ENCODE peak calls at places on chromosomes 16 and 17, in six cellular contexts. H is LoVo, R is MG63, S is left ventricle myocardium inferior, Q is T-cell, A is fibroblast of the conjunctiva. G is an unnamed sample.

GRCh38 chr16:29943846-29944669 is 17.8 kb upstream of the TMEM219 start:
- DNase-seq in S (no peak), A (peak; percentile 91), Q (no peak), R (peak; percentile 95), H (peak; percentile 95), G (peak; percentile 98)

GRCh38 chr16:27723711-27724490 is 174.0 kb downstream of the KATNIP start:
- DNase-seq in S (no peak), A (no peak), R (no peak), H (peak; percentile 8), Q (no peak), G (no peak)

GRCh38 chr16:10200823-10201571 is 18.8 kb upstream of the GRIN2A start:
- DNase-seq in Q (no peak), A (no peak), S (no peak), R (no peak), H (no peak), G (no peak)

GRCh38 chr16:4383591-4384495 is 12.2 kb downstream of the VASN start:
- DNase-seq in H (no peak), R (no peak), A (no peak), Q (no peak), S (no peak), G (no peak)

GRCh38 chr16:58198022-58198683 is at the start of gene CSNK2A2:
- DNase-seq in A (peak; percentile 13), R (peak; percentile 89), S (peak; percentile 73), Q (peak; percentile 62), H (peak; percentile 82), G (peak; percentile 73)

GRCh38 chr16:68733570-68733969 is 3.5 kb upstream of the CDH1 start:
- DNase-seq in R (no peak), A (no peak), Q (no peak), H (no peak), S (no peak), G (no peak)

GRCh38 chr16:19396555-19397011 is 21.1 kb upstream of the TMC5 start:
- DNase-seq in H (peak; percentile 87), A (no peak), S (no peak), Q (no peak), R (no peak), G (no peak)

GRCh38 chr17:78130080-78130438 is 512 bp upstream of the TMC8 start:
- DNase-seq in S (no peak), A (no peak), Q (no peak), R (no peak), H (no peak), G (no peak)

GRCh38 chr16:81797443-81797842 is 18.4 kb downstream of the PLCG2 start:
- DNase-seq in A (no peak), S (no peak), Q (no peak), H (no peak), R (no peak), G (no peak)

GRCh38 chr17:64707077-64707591 is 45.0 kb upstream of the SMURF2 start:
- DNase-seq in R (peak; percentile 100), S (peak; percentile 88), A (peak; percentile 89), Q (no peak), H (peak; percentile 93), G (peak; percentile 69)

GRCh38 chr16:84854759-84855158 is 35.0 kb downstream of the CRISPLD2 start:
- DNase-seq in R (no peak), Q (no peak), H (no peak), A (no peak), S (no peak), G (no peak)

GRCh38 chr17:67994827-67995567 is 1.3 kb downstream of the C17orf58 start:
- DNase-seq in S (no peak), R (peak; percentile 60), A (peak; percentile 64), Q (no peak), H (peak; percentile 30), G (no peak)

GRCh38 chr16:7025616-7026190 is 306.9 kb upstream of the RBFOX1 start:
- DNase-seq in H (peak; percentile 26), A (no peak), R (peak; percentile 35), S (peak; percentile 58), Q (no peak), G (peak; percentile 25)

GRCh38 chr17:31548709-31549108 is 157.2 kb downstream of the RAB11FIP4 start:
- DNase-seq in S (no peak), H (no peak), A (no peak), R (no peak), Q (no peak), G (no peak)

GRCh38 chr16:13376174-13376573 is 474.8 kb downstream of the SHISA9 start:
- DNase-seq in S (no peak), Q (no peak), A (no peak), H (no peak), R (no peak), G (no peak)

GRCh38 chr17:40348562-40349476 is 15.7 kb downstream of the GJD3 start:
- DNase-seq in Q (no peak), S (peak; percentile 79), R (peak; percentile 78), H (no peak), A (no peak), G (no peak)

GRCh38 chr17:76867578-76868175 is 527 bp upstream of the MGAT5B start:
- DNase-seq in R (no peak), Q (no peak), S (no peak), A (peak; percentile 8), H (no peak), G (no peak)

GRCh38 chr17:77541995-77542394 is 401.2 kb downstream of the SEC14L1 start:
- DNase-seq in H (no peak), Q (no peak), S (no peak), R (no peak), A (no peak), G (no peak)

GRCh38 chr17:4545217-4545951 is 9.8 kb downstream of the MYBBP1A start:
- DNase-seq in R (no peak), A (no peak), Q (no peak), S (no peak), H (no peak), G (no peak)

GRCh38 chr17:72165202-72165972 is 44.6 kb downstream of the SOX9 start:
- DNase-seq in R (no peak), H (no peak), S (no peak), A (no peak), Q (no peak), G (no peak)

GRCh38 chr17:41915566-41915965 is 3.2 kb downstream of the ACLY start:
- DNase-seq in A (no peak), H (no peak), S (no peak), R (no peak), Q (no peak), G (no peak)

GRCh38 chr17:75386430-75386829 is 19.0 kb downstream of the GRB2 start:
- DNase-seq in S (no peak), H (no peak), R (no peak), A (no peak), Q (no peak), G (no peak)

GRCh38 chr16:77171750-77172635 is 19.0 kb upstream of the MON1B start:
- DNase-seq in S (no peak), R (no peak), A (peak; percentile 40), Q (no peak), H (peak; percentile 50), G (peak; percentile 71)

GRCh38 chr16:88570691-88571092 is 489 bp downstream of the ZC3H18 start:
- DNase-seq in H (peak; percentile 5), Q (peak; percentile 41), A (no peak), S (no peak), R (no peak), G (no peak)

GRCh38 chr17:65545708-65546523 is 15.5 kb downstream of the AXIN2 start:
- DNase-seq in A (no peak), S (peak; percentile 45), R (no peak), H (no peak), Q (no peak), G (no peak)

GRCh38 chr17:4480929-4481898 is 17.5 kb upstream of the SPNS2 start:
- DNase-seq in Q (peak; percentile 23), H (no peak), S (no peak), A (no peak), R (no peak), G (no peak)

GRCh38 chr16:23754594-23755483 is at the start of gene CHP2:
- DNase-seq in A (no peak), R (no peak), S (no peak), Q (no peak), H (no peak), G (no peak)

GRCh38 chr17:78368854-78369495 is 9.1 kb upstream of the SOCS3 start:
- DNase-seq in H (no peak), R (no peak), Q (no peak), A (no peak), S (no peak), G (no peak)

GRCh38 chr16:63617047-63617989 is 1504.5 kb downstream of the CDH11 start:
- DNase-seq in Q (no peak), S (peak; percentile 23), H (no peak), A (no peak), R (no peak), G (no peak)

GRCh38 chr17:56150631-56151030 is 2.6 kb upstream of the ANKFN1 start:
- DNase-seq in R (no peak), A (no peak), H (peak; percentile 12), Q (no peak), S (no peak), G (no peak)

GRCh38 chr17:42193216-42194132 is 820 bp downstream of the GHDC start:
- DNase-seq in A (no peak), S (no peak), R (no peak), Q (no peak), H (no peak), G (no peak)

GRCh38 chr17:35433075-35433894 is 985 bp upstream of the SLFN12 start:
- DNase-seq in H (peak; percentile 88), R (peak; percentile 94), S (peak; percentile 56), A (peak; percentile 99), Q (peak; percentile 23), G (peak; percentile 87)

GRCh38 chr16:25126820-25127232 is 15.3 kb downstream of the LCMT1 start:
- DNase-seq in S (no peak), R (peak; percentile 86), A (peak; percentile 53), H (no peak), Q (no peak), G (no peak)

GRCh38 chr16:4700380-4700996 is 7.1 kb downstream of the NUDT16L1 start:
- DNase-seq in A (no peak), S (no peak), Q (no peak), R (no peak), H (no peak), G (no peak)

GRCh38 chr17:45996282-45996937 is 2.6 kb upstream of the STH start:
- DNase-seq in H (no peak), S (no peak), Q (no peak), A (no peak), R (no peak), G (no peak)

GRCh38 chr17:80760501-80760900 is 215.9 kb downstream of the RPTOR start:
- DNase-seq in S (no peak), Q (no peak), A (no peak), H (peak; percentile 28), R (no peak), G (no peak)

GRCh38 chr16:56896244-56896643 is 31.2 kb downstream of the SLC12A3 start:
- DNase-seq in R (no peak), Q (no peak), A (no peak), S (no peak), H (no peak), G (no peak)